ENCODE peak calls at places on chromosomes 2 and 18, in eight cellular contexts. One of them, this sample, is unnamed.

GRCh38 chr18:57809190-57809589 is 6.1 kb upstream of the ATP8B1 start:
- DNase-seq in renal cortical epithelial cell: no peak
- DNase-seq in PC-9: no peak
- DNase-seq in CD4-positive, alpha-beta T cell: no peak
- DNase-seq in kidney epithelial cell: no peak
- DNase-seq in stimulated activated CD4-positive, alpha-beta T cell treated with anti-CD3 and anti-CD28 coated beads, Interleukin-1b, Interleukin-23, amount 100 ng/mL, for 4 hours: no peak
- DNase-seq in mucosa of gallbladder: no peak
- DNase-seq in Calu3: no peak
- DNase-seq in this sample: no peak

GRCh38 chr2:235776531-235776930 is 282.7 kb downstream of the AGAP1 start:
- DNase-seq in PC-9: no peak
- DNase-seq in Calu3: no peak
- DNase-seq in renal cortical epithelial cell: no peak
- DNase-seq in kidney epithelial cell: no peak
- DNase-seq in CD4-positive, alpha-beta T cell: no peak
- DNase-seq in stimulated activated CD4-positive, alpha-beta T cell treated with anti-CD3 and anti-CD28 coated beads, Interleukin-1b, Interleukin-23, amount 100 ng/mL, for 4 hours: no peak
- DNase-seq in mucosa of gallbladder: no peak
- DNase-seq in this sample: no peak

GRCh38 chr18:22385718-22386117 is 32.0 kb downstream of the CTAGE1 start:
- DNase-seq in kidney epithelial cell: no peak
- DNase-seq in PC-9: peak; percentile 71
- DNase-seq in renal cortical epithelial cell: peak; percentile 63
- DNase-seq in mucosa of gallbladder: no peak
- DNase-seq in stimulated activated CD4-positive, alpha-beta T cell treated with anti-CD3 and anti-CD28 coated beads, Interleukin-1b, Interleukin-23, amount 100 ng/mL, for 4 hours: no peak
- DNase-seq in Calu3: no peak
- DNase-seq in CD4-positive, alpha-beta T cell: no peak
- DNase-seq in this sample: no peak

GRCh38 chr2:133657591-133657990 is 89.3 kb upstream of the NCKAP5 start:
- DNase-seq in PC-9: no peak
- DNase-seq in kidney epithelial cell: peak; percentile 4
- DNase-seq in CD4-positive, alpha-beta T cell: no peak
- DNase-seq in mucosa of gallbladder: no peak
- DNase-seq in stimulated activated CD4-positive, alpha-beta T cell treated with anti-CD3 and anti-CD28 coated beads, Interleukin-1b, Interleukin-23, amount 100 ng/mL, for 4 hours: no peak
- DNase-seq in Calu3: no peak
- DNase-seq in renal cortical epithelial cell: peak; percentile 82
- DNase-seq in this sample: no peak

GRCh38 chr2:213679894-213680293 is 395.6 kb downstream of the SPAG16 start:
- DNase-seq in PC-9: no peak
- DNase-seq in mucosa of gallbladder: no peak
- DNase-seq in Calu3: no peak
- DNase-seq in stimulated activated CD4-positive, alpha-beta T cell treated with anti-CD3 and anti-CD28 coated beads, Interleukin-1b, Interleukin-23, amount 100 ng/mL, for 4 hours: no peak
- DNase-seq in renal cortical epithelial cell: no peak
- DNase-seq in CD4-positive, alpha-beta T cell: no peak
- DNase-seq in kidney epithelial cell: no peak
- DNase-seq in this sample: no peak

GRCh38 chr2:217367464-217367863 is 507.6 kb upstream of the TNP1 start:
- DNase-seq in PC-9: peak; percentile 90
- DNase-seq in renal cortical epithelial cell: peak; percentile 91
- DNase-seq in CD4-positive, alpha-beta T cell: no peak
- DNase-seq in mucosa of gallbladder: no peak
- DNase-seq in Calu3: no peak
- DNase-seq in stimulated activated CD4-positive, alpha-beta T cell treated with anti-CD3 and anti-CD28 coated beads, Interleukin-1b, Interleukin-23, amount 100 ng/mL, for 4 hours: no peak
- DNase-seq in kidney epithelial cell: peak; percentile 19
- DNase-seq in this sample: no peak

GRCh38 chr18:45441110-45441842 is 174.0 kb upstream of the SLC14A2 start:
- DNase-seq in Calu3: peak; percentile 12
- DNase-seq in renal cortical epithelial cell: peak; percentile 4
- DNase-seq in stimulated activated CD4-positive, alpha-beta T cell treated with anti-CD3 and anti-CD28 coated beads, Interleukin-1b, Interleukin-23, amount 100 ng/mL, for 4 hours: no peak
- DNase-seq in CD4-positive, alpha-beta T cell: no peak
- DNase-seq in mucosa of gallbladder: peak; percentile 12
- DNase-seq in PC-9: no peak
- DNase-seq in kidney epithelial cell: no peak
- DNase-seq in this sample: no peak

GRCh38 chr2:231640646-231641111 is 48.0 kb downstream of the TEX44 start:
- DNase-seq in kidney epithelial cell: no peak
- DNase-seq in Calu3: peak; percentile 41
- DNase-seq in PC-9: no peak
- DNase-seq in mucosa of gallbladder: no peak
- DNase-seq in renal cortical epithelial cell: peak; percentile 22
- DNase-seq in CD4-positive, alpha-beta T cell: no peak
- DNase-seq in stimulated activated CD4-positive, alpha-beta T cell treated with anti-CD3 and anti-CD28 coated beads, Interleukin-1b, Interleukin-23, amount 100 ng/mL, for 4 hours: no peak
- DNase-seq in this sample: no peak

GRCh38 chr2:236256601-236257000 is 7.6 kb downstream of the ASB18 start:
- DNase-seq in Calu3: no peak
- DNase-seq in stimulated activated CD4-positive, alpha-beta T cell treated with anti-CD3 and anti-CD28 coated beads, Interleukin-1b, Interleukin-23, amount 100 ng/mL, for 4 hours: no peak
- DNase-seq in kidney epithelial cell: no peak
- DNase-seq in CD4-positive, alpha-beta T cell: no peak
- DNase-seq in mucosa of gallbladder: no peak
- DNase-seq in renal cortical epithelial cell: no peak
- DNase-seq in PC-9: no peak
- DNase-seq in this sample: no peak

GRCh38 chr18:61852496-61852895 is 40.3 kb downstream of the RNF152 start:
- DNase-seq in Calu3: no peak
- DNase-seq in renal cortical epithelial cell: no peak
- DNase-seq in mucosa of gallbladder: no peak
- DNase-seq in PC-9: peak; percentile 77
- DNase-seq in stimulated activated CD4-positive, alpha-beta T cell treated with anti-CD3 and anti-CD28 coated beads, Interleukin-1b, Interleukin-23, amount 100 ng/mL, for 4 hours: no peak
- DNase-seq in kidney epithelial cell: no peak
- DNase-seq in CD4-positive, alpha-beta T cell: no peak
- DNase-seq in this sample: no peak

GRCh38 chr2:145909781-145910180 is 1389.9 kb upstream of the ZEB2 start:
- DNase-seq in mucosa of gallbladder: no peak
- DNase-seq in stimulated activated CD4-positive, alpha-beta T cell treated with anti-CD3 and anti-CD28 coated beads, Interleukin-1b, Interleukin-23, amount 100 ng/mL, for 4 hours: no peak
- DNase-seq in PC-9: no peak
- DNase-seq in renal cortical epithelial cell: no peak
- DNase-seq in CD4-positive, alpha-beta T cell: no peak
- DNase-seq in kidney epithelial cell: no peak
- DNase-seq in Calu3: no peak
- DNase-seq in this sample: no peak

GRCh38 chr18:45212186-45213039 is 402.9 kb upstream of the SLC14A2 start:
- DNase-seq in CD4-positive, alpha-beta T cell: peak; percentile 34
- DNase-seq in renal cortical epithelial cell: peak; percentile 70
- DNase-seq in stimulated activated CD4-positive, alpha-beta T cell treated with anti-CD3 and anti-CD28 coated beads, Interleukin-1b, Interleukin-23, amount 100 ng/mL, for 4 hours: peak; percentile 41
- DNase-seq in PC-9: peak; percentile 47
- DNase-seq in kidney epithelial cell: peak; percentile 38
- DNase-seq in mucosa of gallbladder: peak; percentile 84
- DNase-seq in Calu3: peak; percentile 87
- DNase-seq in this sample: peak; percentile 50

GRCh38 chr18:48367557-48367956 is 41.6 kb downstream of the ZBTB7C start:
- DNase-seq in mucosa of gallbladder: no peak
- DNase-seq in stimulated activated CD4-positive, alpha-beta T cell treated with anti-CD3 and anti-CD28 coated beads, Interleukin-1b, Interleukin-23, amount 100 ng/mL, for 4 hours: no peak
- DNase-seq in PC-9: no peak
- DNase-seq in CD4-positive, alpha-beta T cell: no peak
- DNase-seq in kidney epithelial cell: no peak
- DNase-seq in renal cortical epithelial cell: no peak
- DNase-seq in Calu3: no peak
- DNase-seq in this sample: no peak

GRCh38 chr2:63977904-63978303 is 41.3 kb downstream of the VPS54 start:
- DNase-seq in Calu3: no peak
- DNase-seq in renal cortical epithelial cell: no peak
- DNase-seq in PC-9: no peak
- DNase-seq in kidney epithelial cell: no peak
- DNase-seq in stimulated activated CD4-positive, alpha-beta T cell treated with anti-CD3 and anti-CD28 coated beads, Interleukin-1b, Interleukin-23, amount 100 ng/mL, for 4 hours: no peak
- DNase-seq in mucosa of gallbladder: no peak
- DNase-seq in CD4-positive, alpha-beta T cell: no peak
- DNase-seq in this sample: no peak

GRCh38 chr18:52902188-52902587 is 562.2 kb downstream of the DCC start:
- DNase-seq in PC-9: no peak
- DNase-seq in kidney epithelial cell: no peak
- DNase-seq in mucosa of gallbladder: no peak
- DNase-seq in stimulated activated CD4-positive, alpha-beta T cell treated with anti-CD3 and anti-CD28 coated beads, Interleukin-1b, Interleukin-23, amount 100 ng/mL, for 4 hours: no peak
- DNase-seq in Calu3: no peak
- DNase-seq in renal cortical epithelial cell: no peak
- DNase-seq in CD4-positive, alpha-beta T cell: no peak
- DNase-seq in this sample: no peak

GRCh38 chr2:216665717-216666116 is 29.6 kb downstream of the IGFBP5 start:
- DNase-seq in kidney epithelial cell: no peak
- DNase-seq in stimulated activated CD4-positive, alpha-beta T cell treated with anti-CD3 and anti-CD28 coated beads, Interleukin-1b, Interleukin-23, amount 100 ng/mL, for 4 hours: no peak
- DNase-seq in Calu3: peak; percentile 41
- DNase-seq in CD4-positive, alpha-beta T cell: no peak
- DNase-seq in PC-9: peak; percentile 46
- DNase-seq in mucosa of gallbladder: no peak
- DNase-seq in renal cortical epithelial cell: no peak
- DNase-seq in this sample: no peak

GRCh38 chr2:127413782-127414743 is 4.2 kb upstream of the PROC start:
- DNase-seq in PC-9: peak; percentile 82
- DNase-seq in mucosa of gallbladder: no peak
- DNase-seq in Calu3: no peak
- DNase-seq in kidney epithelial cell: no peak
- DNase-seq in stimulated activated CD4-positive, alpha-beta T cell treated with anti-CD3 and anti-CD28 coated beads, Interleukin-1b, Interleukin-23, amount 100 ng/mL, for 4 hours: no peak
- DNase-seq in CD4-positive, alpha-beta T cell: no peak
- DNase-seq in renal cortical epithelial cell: peak; percentile 67
- DNase-seq in this sample: no peak

GRCh38 chr2:39919511-39920317 is 140.7 kb upstream of the THUMPD2 start:
- DNase-seq in CD4-positive, alpha-beta T cell: no peak
- DNase-seq in Calu3: no peak
- DNase-seq in PC-9: no peak
- DNase-seq in kidney epithelial cell: no peak
- DNase-seq in renal cortical epithelial cell: no peak
- DNase-seq in mucosa of gallbladder: no peak
- DNase-seq in stimulated activated CD4-positive, alpha-beta T cell treated with anti-CD3 and anti-CD28 coated beads, Interleukin-1b, Interleukin-23, amount 100 ng/mL, for 4 hours: no peak
- DNase-seq in this sample: no peak

GRCh38 chr18:45923138-45923537 is 44.0 kb downstream of the EPG5 start:
- DNase-seq in mucosa of gallbladder: no peak
- DNase-seq in renal cortical epithelial cell: no peak
- DNase-seq in CD4-positive, alpha-beta T cell: no peak
- DNase-seq in kidney epithelial cell: no peak
- DNase-seq in Calu3: no peak
- DNase-seq in PC-9: no peak
- DNase-seq in stimulated activated CD4-positive, alpha-beta T cell treated with anti-CD3 and anti-CD28 coated beads, Interleukin-1b, Interleukin-23, amount 100 ng/mL, for 4 hours: no peak
- DNase-seq in this sample: no peak

GRCh38 chr2:170566138-170566537 is 149.0 kb upstream of the SP5 start:
- DNase-seq in CD4-positive, alpha-beta T cell: no peak
- DNase-seq in PC-9: no peak
- DNase-seq in mucosa of gallbladder: no peak
- DNase-seq in kidney epithelial cell: no peak
- DNase-seq in stimulated activated CD4-positive, alpha-beta T cell treated with anti-CD3 and anti-CD28 coated beads, Interleukin-1b, Interleukin-23, amount 100 ng/mL, for 4 hours: no peak
- DNase-seq in Calu3: no peak
- DNase-seq in renal cortical epithelial cell: no peak
- DNase-seq in this sample: no peak

GRCh38 chr2:20061476-20061875 is 10.0 kb upstream of the LAPTM4A start:
- DNase-seq in kidney epithelial cell: no peak
- DNase-seq in stimulated activated CD4-positive, alpha-beta T cell treated with anti-CD3 and anti-CD28 coated beads, Interleukin-1b, Interleukin-23, amount 100 ng/mL, for 4 hours: no peak
- DNase-seq in renal cortical epithelial cell: no peak
- DNase-seq in PC-9: no peak
- DNase-seq in mucosa of gallbladder: no peak
- DNase-seq in Calu3: no peak
- DNase-seq in CD4-positive, alpha-beta T cell: no peak
- DNase-seq in this sample: no peak

GRCh38 chr2:172172513-172173217 is 70.0 kb upstream of the DLX2 start:
- DNase-seq in renal cortical epithelial cell: no peak
- DNase-seq in Calu3: peak; percentile 89
- DNase-seq in mucosa of gallbladder: peak; percentile 66
- DNase-seq in stimulated activated CD4-positive, alpha-beta T cell treated with anti-CD3 and anti-CD28 coated beads, Interleukin-1b, Interleukin-23, amount 100 ng/mL, for 4 hours: peak; percentile 46
- DNase-seq in CD4-positive, alpha-beta T cell: peak; percentile 60
- DNase-seq in PC-9: peak; percentile 75
- DNase-seq in kidney epithelial cell: no peak
- DNase-seq in this sample: peak; percentile 62

GRCh38 chr2:31219131-31219969 is 2.0 kb upstream of the CAPN14 start:
- DNase-seq in PC-9: no peak
- DNase-seq in Calu3: no peak
- DNase-seq in CD4-positive, alpha-beta T cell: no peak
- DNase-seq in mucosa of gallbladder: no peak
- DNase-seq in stimulated activated CD4-positive, alpha-beta T cell treated with anti-CD3 and anti-CD28 coated beads, Interleukin-1b, Interleukin-23, amount 100 ng/mL, for 4 hours: no peak
- DNase-seq in kidney epithelial cell: no peak
- DNase-seq in renal cortical epithelial cell: peak; percentile 79
- DNase-seq in this sample: no peak

GRCh38 chr18:61587865-61588264 is 254.6 kb downstream of the CDH20 start:
- DNase-seq in PC-9: no peak
- DNase-seq in mucosa of gallbladder: no peak
- DNase-seq in kidney epithelial cell: no peak
- DNase-seq in CD4-positive, alpha-beta T cell: no peak
- DNase-seq in renal cortical epithelial cell: peak; percentile 48
- DNase-seq in stimulated activated CD4-positive, alpha-beta T cell treated with anti-CD3 and anti-CD28 coated beads, Interleukin-1b, Interleukin-23, amount 100 ng/mL, for 4 hours: no peak
- DNase-seq in Calu3: no peak
- DNase-seq in this sample: no peak

This sample was measured in CD8-positive, alpha-beta T cell.